ENCODE peak calls at places on chromosome 7, in seven cellular contexts. C is Calu3; O is CD4-positive, alpha-beta T cell; H is spleen; B is NCI-H1417; Q is foreskin fibroblast; G is head of caudate nucleus. E is an unnamed sample.

GRCh38 chr7:14606101-14606500 is 296.4 kb downstream of the DGKB start:
- DNase-seq in C (no peak), O (no peak), H (no peak), B (no peak), Q (no peak), G (no peak), E (no peak)

GRCh38 chr7:75869776-75870379 is 9.0 kb upstream of the RHBDD2 start:
- DNase-seq in C (no peak), O (no peak), H (no peak), B (no peak), Q (no peak), G (no peak), E (peak)

GRCh38 chr7:4748267-4748666 is 27.2 kb upstream of the AP5Z1 start:
- DNase-seq in C (no peak), O (no peak), H (no peak), B (no peak), Q (no peak), G (no peak), E (no peak)

GRCh38 chr7:18278306-18278705 is 217.2 kb upstream of the HDAC9 start:
- DNase-seq in C (no peak), O (no peak), H (no peak), B (no peak), Q (no peak), G (no peak), E (no peak)

GRCh38 chr7:70738486-70738885 is 393.5 kb upstream of the GALNT17 start:
- DNase-seq in C (no peak), O (no peak), H (no peak), B (no peak), Q (no peak), G (no peak), E (no peak)

GRCh38 chr7:17599733-17600685 is 301.6 kb downstream of the AHR start:
- DNase-seq in C (peak), O (no peak), H (no peak), B (no peak), Q (peak), G (no peak), E (peak)

GRCh38 chr7:93719546-93719945 is 145.0 kb upstream of the CALCR start:
- DNase-seq in C (no peak), O (no peak), H (no peak), B (no peak), Q (peak), G (no peak), E (peak)

GRCh38 chr7:111927383-111928019 is 278.7 kb downstream of the DOCK4 start:
- DNase-seq in C (no peak), O (no peak), H (no peak), B (no peak), Q (no peak), G (no peak), E (no peak)

GRCh38 chr7:33849961-33850559 is 55.3 kb upstream of the BMPER start:
- DNase-seq in C (no peak), O (no peak), H (no peak), B (no peak), Q (no peak), G (no peak), E (no peak)

GRCh38 chr7:20301311-20301939 is 29.3 kb upstream of the ITGB8 start:
- DNase-seq in C (no peak), O (no peak), H (no peak), B (no peak), Q (peak), G (no peak), E (no peak)

GRCh38 chr7:69553190-69553589 is 45.1 kb upstream of the AUTS2 start:
- DNase-seq in C (no peak), O (no peak), H (no peak), B (no peak), Q (no peak), G (no peak), E (no peak)

GRCh38 chr7:41732279-41733062 is 29.6 kb upstream of the INHBA start:
- DNase-seq in C (no peak), O (no peak), H (peak), B (no peak), Q (no peak), G (no peak), E (peak)

GRCh38 chr7:69781412-69781846 is 183.2 kb downstream of the AUTS2 start:
- DNase-seq in C (no peak), O (no peak), H (no peak), B (no peak), Q (no peak), G (no peak), E (no peak)

GRCh38 chr7:86991093-86991769 is 68.2 kb downstream of the ELAPOR2 start:
- DNase-seq in C (no peak), O (no peak), H (no peak), B (no peak), Q (no peak), G (no peak), E (no peak)

GRCh38 chr7:158272091-158272490 is 315.5 kb downstream of the PTPRN2 start:
- DNase-seq in C (no peak), O (no peak), H (peak), B (no peak), Q (no peak), G (no peak), E (no peak)

GRCh38 chr7:105906169-105906568 is 29.8 kb upstream of the ATXN7L1 start:
- DNase-seq in C (no peak), O (no peak), H (no peak), B (no peak), Q (no peak), G (no peak), E (no peak)

GRCh38 chr7:105454921-105455320 is 66.2 kb upstream of the SRPK2 start:
- DNase-seq in C (no peak), O (no peak), H (no peak), B (no peak), Q (no peak), G (no peak), E (no peak)

GRCh38 chr7:70557281-70557680 is 574.7 kb upstream of the GALNT17 start:
- DNase-seq in C (no peak), O (no peak), H (no peak), B (no peak), Q (no peak), G (no peak), E (no peak)

GRCh38 chr7:92306153-92306552 is 60.4 kb downstream of the ANKIB1 start:
- DNase-seq in C (no peak), O (no peak), H (no peak), B (no peak), Q (no peak), G (no peak), E (no peak)

GRCh38 chr7:81659697-81660395 is 110.0 kb downstream of the HGF start:
- DNase-seq in C (no peak), O (no peak), H (no peak), B (no peak), Q (no peak), G (no peak), E (no peak)

GRCh38 chr7:2199956-2200583 is 32.7 kb downstream of the MAD1L1 start:
- DNase-seq in C (no peak), O (no peak), H (peak), B (no peak), Q (no peak), G (no peak), E (no peak)

GRCh38 chr7:35630573-35630972 is 64.4 kb downstream of the HERPUD2 start:
- DNase-seq in C (no peak), O (no peak), H (no peak), B (no peak), Q (peak), G (no peak), E (no peak)

GRCh38 chr7:142586611-142587010 is 162.7 kb upstream of the PRSS1 start:
- DNase-seq in C (no peak), O (no peak), H (no peak), B (no peak), Q (no peak), G (no peak), E (no peak)

GRCh38 chr7:137360087-137360679 is 16.6 kb upstream of the PTN start:
- DNase-seq in C (no peak), O (no peak), H (no peak), B (no peak), Q (no peak), G (no peak), E (no peak)

E was measured in SW480.